ENCODE peak calls at places on chromosomes 2 and 18, in seven cellular contexts. One of them, this sample, is unnamed.

GRCh38 chr18:25425030-25425429 is 73.1 kb upstream of the ZNF521 start:
- DNase-seq in spleen: no peak
- DNase-seq in breast epithelium: no peak
- DNase-seq in endothelial cell of umbilical vein: peak
- DNase-seq in K562: no peak
- DNase-seq in HCT116: no peak
- DNase-seq in transverse colon: no peak
- DNase-seq in this sample: no peak

GRCh38 chr18:12305930-12306629 is 2.0 kb upstream of the TUBB6 start:
- DNase-seq in K562: peak
- DNase-seq in breast epithelium: no peak
- DNase-seq in spleen: peak
- DNase-seq in HCT116: no peak
- DNase-seq in endothelial cell of umbilical vein: no peak
- DNase-seq in transverse colon: no peak
- DNase-seq in this sample: no peak

GRCh38 chr18:66949419-66949818 is 345.5 kb upstream of the CDH19 start:
- DNase-seq in HCT116: no peak
- DNase-seq in spleen: peak
- DNase-seq in transverse colon: no peak
- DNase-seq in K562: no peak
- DNase-seq in endothelial cell of umbilical vein: no peak
- DNase-seq in breast epithelium: no peak
- DNase-seq in this sample: no peak

GRCh38 chr2:134189009-134189717 is 64.7 kb upstream of the MGAT5 start:
- DNase-seq in K562: no peak
- DNase-seq in spleen: no peak
- DNase-seq in transverse colon: peak
- DNase-seq in HCT116: peak
- DNase-seq in breast epithelium: no peak
- DNase-seq in endothelial cell of umbilical vein: no peak
- DNase-seq in this sample: no peak

GRCh38 chr2:169362346-169363026 is at the start of gene LRP2:
- DNase-seq in spleen: no peak
- DNase-seq in breast epithelium: no peak
- DNase-seq in HCT116: no peak
- DNase-seq in endothelial cell of umbilical vein: peak
- DNase-seq in transverse colon: peak
- DNase-seq in K562: no peak
- DNase-seq in this sample: no peak

GRCh38 chr2:239370403-239370802 is 30.4 kb downstream of the HDAC4 start:
- DNase-seq in breast epithelium: no peak
- DNase-seq in K562: no peak
- DNase-seq in spleen: peak
- DNase-seq in endothelial cell of umbilical vein: no peak
- DNase-seq in transverse colon: no peak
- DNase-seq in HCT116: no peak
- DNase-seq in this sample: no peak

GRCh38 chr2:159256159-159256558 is 30.3 kb downstream of the WDSUB1 start:
- DNase-seq in transverse colon: no peak
- DNase-seq in spleen: no peak
- DNase-seq in endothelial cell of umbilical vein: peak
- DNase-seq in breast epithelium: no peak
- DNase-seq in HCT116: no peak
- DNase-seq in K562: no peak
- DNase-seq in this sample: no peak

GRCh38 chr2:27903649-27904544 is 13.4 kb downstream of the BABAM2 start:
- DNase-seq in endothelial cell of umbilical vein: peak
- DNase-seq in breast epithelium: no peak
- DNase-seq in K562: no peak
- DNase-seq in HCT116: peak
- DNase-seq in transverse colon: no peak
- DNase-seq in spleen: no peak
- DNase-seq in this sample: no peak

GRCh38 chr18:54033087-54033486 is 191.4 kb downstream of the MBD2 start:
- DNase-seq in breast epithelium: no peak
- DNase-seq in endothelial cell of umbilical vein: no peak
- DNase-seq in HCT116: no peak
- DNase-seq in K562: no peak
- DNase-seq in spleen: no peak
- DNase-seq in transverse colon: no peak
- DNase-seq in this sample: no peak

DNA sequence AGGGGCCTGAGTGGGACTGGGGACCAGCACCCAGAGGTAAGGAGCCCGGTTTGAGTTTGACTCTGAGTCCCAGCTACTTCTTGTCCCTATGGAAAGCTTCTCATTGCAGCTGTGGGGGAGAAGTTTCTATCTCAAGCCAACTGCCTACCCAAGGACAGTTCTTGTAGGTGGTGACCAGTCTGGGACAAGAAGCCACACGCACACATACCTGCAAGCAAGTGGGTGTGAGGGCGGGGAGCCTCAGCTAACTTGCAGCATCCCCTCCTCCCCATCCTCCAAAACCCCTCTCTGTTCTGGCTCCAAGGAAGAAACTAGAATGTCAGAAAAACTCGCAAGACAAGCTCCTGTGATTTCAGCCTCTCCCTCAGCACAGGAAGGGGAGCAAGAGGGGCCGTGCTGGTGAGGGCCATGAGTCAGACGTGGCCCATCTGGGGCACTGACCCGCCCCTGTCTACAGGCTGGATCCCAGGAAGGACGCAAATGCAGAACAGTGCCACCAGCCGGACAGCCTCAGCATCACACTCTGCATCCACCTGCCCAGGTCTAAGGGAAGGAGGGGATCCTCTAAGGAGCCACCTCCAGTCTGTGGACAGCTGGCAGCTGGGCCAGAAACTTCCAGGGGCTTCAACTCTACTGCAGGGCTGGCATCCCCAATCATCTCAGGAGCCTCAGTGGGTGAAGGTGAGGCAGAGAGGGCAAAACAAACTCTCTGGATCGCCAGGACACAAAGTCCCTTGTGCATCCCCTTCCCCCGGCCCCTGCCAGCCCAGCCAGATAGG is 103.4 kb downstream of the TNS1 start:
- DNase-seq in spleen: no peak
- DNase-seq in K562: peak
- DNase-seq in endothelial cell of umbilical vein: no peak
- DNase-seq in transverse colon: peak
- DNase-seq in breast epithelium: peak
- DNase-seq in HCT116: peak
- DNase-seq in this sample: peak
- TF ChIP-seq POLR2A in spleen: no peak
- TF ChIP-seq POLR2A in K562: no peak
- TF ChIP-seq POLR2A in endothelial cell of umbilical vein: no peak
- TF ChIP-seq POLR2A in transverse colon: no peak
- TF ChIP-seq POLR2A in breast epithelium: no peak
- TF ChIP-seq POLR2A in HCT116: no peak
- TF ChIP-seq POLR2A in this sample: no peak

GRCh38 chr2:11656671-11657101 is 13.3 kb downstream of the NTSR2 start:
- DNase-seq in transverse colon: peak
- DNase-seq in endothelial cell of umbilical vein: no peak
- DNase-seq in HCT116: no peak
- DNase-seq in spleen: peak
- DNase-seq in K562: peak
- DNase-seq in breast epithelium: no peak
- DNase-seq in this sample: no peak

GRCh38 chr2:11657195-11657594 is 12.8 kb downstream of the NTSR2 start:
- DNase-seq in HCT116: no peak
- DNase-seq in breast epithelium: no peak
- DNase-seq in transverse colon: no peak
- DNase-seq in K562: no peak
- DNase-seq in endothelial cell of umbilical vein: no peak
- DNase-seq in spleen: no peak
- DNase-seq in this sample: no peak

GRCh38 chr2:11658623-11659475 is 11.1 kb downstream of the NTSR2 start:
- DNase-seq in spleen: peak
- DNase-seq in transverse colon: no peak
- DNase-seq in breast epithelium: no peak
- DNase-seq in HCT116: no peak
- DNase-seq in endothelial cell of umbilical vein: no peak
- DNase-seq in K562: no peak
- DNase-seq in this sample: no peak

GRCh38 chr2:11658208-11658607 is 11.8 kb downstream of the NTSR2 start:
- DNase-seq in breast epithelium: no peak
- DNase-seq in K562: peak
- DNase-seq in transverse colon: no peak
- DNase-seq in endothelial cell of umbilical vein: no peak
- DNase-seq in spleen: peak
- DNase-seq in HCT116: no peak
- DNase-seq in this sample: no peak

GRCh38 chr2:11657646-11658045 is 12.3 kb downstream of the NTSR2 start:
- DNase-seq in endothelial cell of umbilical vein: no peak
- DNase-seq in transverse colon: no peak
- DNase-seq in breast epithelium: no peak
- DNase-seq in K562: no peak
- DNase-seq in HCT116: no peak
- DNase-seq in spleen: peak
- DNase-seq in this sample: no peak
- TF ChIP-seq POLR2AphosphoS5 in endothelial cell of umbilical vein: no peak
- TF ChIP-seq POLR2AphosphoS5 in transverse colon: no peak
- TF ChIP-seq POLR2AphosphoS5 in breast epithelium: no peak
- TF ChIP-seq POLR2AphosphoS5 in K562: no peak
- TF ChIP-seq POLR2AphosphoS5 in HCT116: no peak
- TF ChIP-seq POLR2AphosphoS5 in spleen: no peak
- TF ChIP-seq POLR2AphosphoS5 in this sample: no peak

GRCh38 chr2:216535454-216535995 is 36.9 kb downstream of the RPL37A start:
- DNase-seq in transverse colon: peak
- DNase-seq in endothelial cell of umbilical vein: peak
- DNase-seq in HCT116: no peak
- DNase-seq in breast epithelium: peak
- DNase-seq in K562: no peak
- DNase-seq in spleen: no peak
- DNase-seq in this sample: no peak
- TF ChIP-seq POLR2A in transverse colon: no peak
- TF ChIP-seq POLR2A in endothelial cell of umbilical vein: peak
- TF ChIP-seq POLR2A in HCT116: no peak
- TF ChIP-seq POLR2A in breast epithelium: no peak
- TF ChIP-seq POLR2A in K562: no peak
- TF ChIP-seq POLR2A in spleen: no peak
- TF ChIP-seq POLR2A in this sample: no peak

DNA sequence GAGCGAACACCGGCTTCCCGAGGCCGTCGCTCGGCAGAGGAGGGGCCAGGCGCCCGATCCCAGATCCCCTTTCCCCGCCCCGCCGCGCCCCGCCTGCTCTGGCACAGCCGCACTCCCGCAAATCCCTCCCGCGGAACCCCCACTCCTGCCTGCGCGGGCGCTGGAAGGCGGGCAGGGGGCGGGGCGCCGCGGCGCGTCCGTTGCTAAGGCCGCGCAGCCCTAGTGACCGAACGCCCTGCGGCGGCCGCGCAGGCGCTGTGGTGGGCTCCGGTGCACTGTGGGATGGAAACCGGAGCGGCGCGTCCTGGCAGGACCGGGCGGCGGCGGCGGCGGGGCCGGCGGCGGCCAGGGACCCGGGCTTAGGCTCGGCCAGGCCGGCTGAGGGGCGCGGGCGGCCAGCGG is at the start of gene TRAF3IP1:
- DNase-seq in HCT116: peak
- DNase-seq in breast epithelium: peak
- DNase-seq in transverse colon: peak
- DNase-seq in endothelial cell of umbilical vein: peak
- DNase-seq in spleen: peak
- DNase-seq in K562: peak
- DNase-seq in this sample: peak
- TF ChIP-seq POLR2AphosphoS5 in HCT116: peak
- TF ChIP-seq POLR2AphosphoS5 in breast epithelium: peak
- TF ChIP-seq POLR2AphosphoS5 in transverse colon: peak
- TF ChIP-seq POLR2AphosphoS5 in endothelial cell of umbilical vein: no peak
- TF ChIP-seq POLR2AphosphoS5 in spleen: peak
- TF ChIP-seq POLR2AphosphoS5 in K562: no peak
- TF ChIP-seq POLR2AphosphoS5 in this sample: no peak

GRCh38 chr2:84905181-84906107 is at the start of gene TMSB10:
- DNase-seq in breast epithelium: peak
- DNase-seq in spleen: peak
- DNase-seq in endothelial cell of umbilical vein: peak
- DNase-seq in K562: peak
- DNase-seq in transverse colon: peak
- DNase-seq in HCT116: no peak
- DNase-seq in this sample: peak

GRCh38 chr2:84904717-84905174 is 710 bp upstream of the TMSB10 start:
- DNase-seq in HCT116: no peak
- DNase-seq in endothelial cell of umbilical vein: peak
- DNase-seq in transverse colon: peak
- DNase-seq in breast epithelium: peak
- DNase-seq in K562: peak
- DNase-seq in spleen: peak
- DNase-seq in this sample: no peak

GRCh38 chr2:84908948-84909713 is 3.7 kb downstream of the TMSB10 start:
- DNase-seq in transverse colon: no peak
- DNase-seq in endothelial cell of umbilical vein: no peak
- DNase-seq in breast epithelium: no peak
- DNase-seq in HCT116: no peak
- DNase-seq in spleen: no peak
- DNase-seq in K562: no peak
- DNase-seq in this sample: no peak

GRCh38 chr2:84906108-84906899 is 848 bp downstream of the TMSB10 start:
- DNase-seq in transverse colon: peak
- DNase-seq in spleen: peak
- DNase-seq in K562: peak
- DNase-seq in breast epithelium: no peak
- DNase-seq in HCT116: no peak
- DNase-seq in endothelial cell of umbilical vein: peak
- DNase-seq in this sample: no peak

DNA sequence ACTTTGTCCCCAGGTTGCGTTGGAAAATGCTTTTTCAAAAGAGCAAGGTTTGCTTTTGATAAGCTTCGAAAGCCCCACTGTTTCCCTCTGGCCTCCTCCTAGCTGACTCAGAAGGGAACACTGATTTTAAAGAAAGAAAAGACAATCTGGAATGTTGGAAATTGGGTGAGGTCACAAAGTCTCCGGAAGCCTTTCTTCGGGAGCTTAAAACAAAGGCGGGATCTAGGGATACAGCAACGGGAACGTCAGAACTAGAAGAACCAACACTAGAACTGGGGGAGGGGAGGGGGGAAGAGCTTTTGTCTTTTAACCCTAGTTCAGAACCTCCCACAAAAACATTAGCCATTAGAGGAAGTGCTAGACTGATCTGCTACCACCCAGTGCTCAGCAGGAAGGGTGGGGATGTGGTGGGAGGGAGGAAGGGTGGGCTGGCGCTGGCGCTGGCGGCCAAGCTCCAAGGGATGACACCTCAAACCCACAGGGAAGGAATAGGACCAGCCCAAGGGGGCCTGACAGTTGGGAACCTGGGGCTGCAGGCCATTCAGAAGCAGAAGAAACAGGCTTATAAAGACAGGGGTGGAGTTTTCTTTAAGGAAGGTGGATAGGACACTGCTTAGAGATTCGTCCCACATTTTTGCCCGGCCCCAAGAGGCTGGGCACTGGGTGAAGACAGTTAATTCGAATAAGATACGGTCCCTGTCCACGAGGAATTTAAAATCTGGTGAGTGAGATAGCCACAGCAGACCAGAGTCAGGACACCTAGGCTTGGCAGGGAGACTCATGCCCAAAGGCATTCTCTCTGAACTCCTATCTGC is 1.7 kb downstream of the TMSB10 start:
- DNase-seq in HCT116: peak
- DNase-seq in endothelial cell of umbilical vein: peak
- DNase-seq in transverse colon: peak
- DNase-seq in K562: peak
- DNase-seq in breast epithelium: peak
- DNase-seq in spleen: peak
- DNase-seq in this sample: peak
- TF ChIP-seq POLR2A in HCT116: peak
- TF ChIP-seq POLR2A in endothelial cell of umbilical vein: peak
- TF ChIP-seq POLR2A in transverse colon: peak
- TF ChIP-seq POLR2A in K562: no peak
- TF ChIP-seq POLR2A in breast epithelium: no peak
- TF ChIP-seq POLR2A in spleen: no peak
- TF ChIP-seq POLR2A in this sample: peak

This sample was measured in GM12892.